ENCODE peak calls at places on chromosome 4, in five cellular contexts. One of them, this sample, is unnamed.

GRCh38 chr4:8316251-8316771 is 46.8 kb downstream of the HTRA3 start:
- DNase-seq in NCI-H69: no peak
- DNase-seq in RCC 7860: no peak
- DNase-seq in islet precursor cell: no peak
- DNase-seq in PC-3: no peak
- DNase-seq in this sample: no peak

GRCh38 chr4:35520059-35520458 is 724.3 kb downstream of the ARAP2 start:
- DNase-seq in islet precursor cell: peak; percentile 70
- DNase-seq in NCI-H69: peak; percentile 87
- DNase-seq in RCC 7860: no peak
- DNase-seq in PC-3: peak; percentile 48
- DNase-seq in this sample: peak; percentile 7

GRCh38 chr4:142615324-142615665 is 230.8 kb downstream of the INPP4B start:
- DNase-seq in NCI-H69: no peak
- DNase-seq in RCC 7860: peak; percentile 71
- DNase-seq in islet precursor cell: peak; percentile 59
- DNase-seq in PC-3: peak; percentile 97
- DNase-seq in this sample: peak; percentile 38

GRCh38 chr4:41655177-41655576 is 93.3 kb downstream of the PHOX2B start:
- DNase-seq in islet precursor cell: no peak
- DNase-seq in NCI-H69: no peak
- DNase-seq in RCC 7860: no peak
- DNase-seq in PC-3: peak; percentile 64
- DNase-seq in this sample: no peak

GRCh38 chr4:140789752-140790151 is 33.6 kb upstream of the TBC1D9 start:
- DNase-seq in NCI-H69: no peak
- DNase-seq in PC-3: peak; percentile 46
- DNase-seq in RCC 7860: no peak
- DNase-seq in islet precursor cell: no peak
- DNase-seq in this sample: peak; percentile 93

GRCh38 chr4:86033171-86033570 is 326.7 kb downstream of the MAPK10 start:
- DNase-seq in islet precursor cell: no peak
- DNase-seq in RCC 7860: no peak
- DNase-seq in PC-3: peak; percentile 64
- DNase-seq in NCI-H69: no peak
- DNase-seq in this sample: no peak

GRCh38 chr4:177511611-177512010 is 69.4 kb upstream of the AGA start:
- DNase-seq in islet precursor cell: peak; percentile 67
- DNase-seq in RCC 7860: no peak
- DNase-seq in PC-3: peak; percentile 88
- DNase-seq in NCI-H69: no peak
- DNase-seq in this sample: peak; percentile 86

GRCh38 chr4:147830987-147831386 is 99.1 kb downstream of the ARHGAP10 start:
- DNase-seq in RCC 7860: peak; percentile 40
- DNase-seq in NCI-H69: no peak
- DNase-seq in PC-3: peak; percentile 55
- DNase-seq in islet precursor cell: peak; percentile 82
- DNase-seq in this sample: peak; percentile 84

This sample was measured in trophoblast cell.